ENCODE peak calls at places on chromosomes 11 and 22, in seven cellular contexts. D, Z, T, J, W, K and X are unnamed samples.

GRCh38 chr11:27116684-27117083 is 76.1 kb downstream of the BBOX1 start:
- DNase-seq in D (no peak), Z (peak), T (no peak), J (peak), W (no peak), K (no peak), X (peak)

GRCh38 chr11:128790200-128790599 is 76.9 kb downstream of the KCNJ1 start:
- DNase-seq in D (peak), Z (no peak), T (no peak), J (no peak), W (no peak), K (no peak), X (peak)

GRCh38 chr11:32400670-32401369 is 34.5 kb downstream of the WT1 start:
- DNase-seq in D (no peak), Z (peak), T (no peak), J (no peak), W (no peak), K (no peak), X (no peak)

GRCh38 chr11:43419460-43419859 is 60.7 kb downstream of the TTC17 start:
- DNase-seq in D (peak), Z (peak), T (peak), J (peak), W (peak), K (peak), X (peak)

GRCh38 chr11:25734592-25735211 is 597.2 kb upstream of the ANO3 start:
- DNase-seq in D (no peak), Z (peak), T (no peak), J (peak), W (peak), K (no peak), X (peak)

GRCh38 chr22:27719535-27720227 is 81.9 kb downstream of the MN1 start:
- DNase-seq in D (no peak), Z (peak), T (no peak), J (no peak), W (no peak), K (no peak), X (no peak)

GRCh38 chr11:1107316-1108245 is 32.9 kb downstream of the MUC2 start:
- DNase-seq in D (no peak), Z (no peak), T (no peak), J (no peak), W (no peak), K (no peak), X (no peak)

GRCh38 chr11:86663741-86664140 is 8.7 kb downstream of the ME3 start:
- DNase-seq in D (no peak), Z (no peak), T (no peak), J (no peak), W (no peak), K (no peak), X (no peak)

GRCh38 chr11:62267576-62267975 is 2.4 kb upstream of the SCGB2A2 start:
- DNase-seq in D (no peak), Z (no peak), T (no peak), J (no peak), W (no peak), K (no peak), X (no peak)

GRCh38 chr11:64244966-64245365 is 1.8 kb downstream of the PPP1R14B start:
- DNase-seq in D (no peak), Z (no peak), T (no peak), J (no peak), W (no peak), K (no peak), X (no peak)

GRCh38 chr11:133011604-133012003 is 520.7 kb downstream of the OPCML start:
- DNase-seq in D (no peak), Z (no peak), T (no peak), J (no peak), W (no peak), K (no peak), X (no peak)